ENCODE peak calls at places on chromosomes 16 and 17, in eight cellular contexts. One of them, this sample, is unnamed.
A peak's percentile ranks its signal among the peaks of the same experiment; 100 is the strongest.

GRCh38 chr17:8057691-8058114 is 18.8 kb downstream of the ALOX15B start:
- DNase-seq in NCI-H1930: peak; percentile 87
- DNase-seq in RWPE1: peak; percentile 82
- DNase-seq in substantia nigra: no peak
- DNase-seq in effector memory CD4-positive, alpha-beta T cell: no peak
- DNase-seq in AG04449: no peak
- DNase-seq in RPMI8226: peak; percentile 76
- DNase-seq in T-helper 17 cell: no peak
- DNase-seq in this sample: peak; percentile 80

GRCh38 chr16:85421338-85422123 is 191.6 kb upstream of the GSE1 start:
- DNase-seq in substantia nigra: no peak
- DNase-seq in T-helper 17 cell: peak; percentile 5
- DNase-seq in RPMI8226: no peak
- DNase-seq in effector memory CD4-positive, alpha-beta T cell: no peak
- DNase-seq in RWPE1: no peak
- DNase-seq in AG04449: no peak
- DNase-seq in NCI-H1930: no peak
- DNase-seq in this sample: no peak

GRCh38 chr17:21303441-21304065 is 19.0 kb downstream of the MAP2K3 start:
- DNase-seq in substantia nigra: no peak
- DNase-seq in T-helper 17 cell: no peak
- DNase-seq in NCI-H1930: no peak
- DNase-seq in effector memory CD4-positive, alpha-beta T cell: no peak
- DNase-seq in RPMI8226: peak; percentile 2
- DNase-seq in RWPE1: no peak
- DNase-seq in AG04449: no peak
- DNase-seq in this sample: no peak

GRCh38 chr16:62665269-62665668 is 629.0 kb upstream of the CDH8 start:
- DNase-seq in NCI-H1930: no peak
- DNase-seq in substantia nigra: peak; percentile 31
- DNase-seq in effector memory CD4-positive, alpha-beta T cell: no peak
- DNase-seq in RWPE1: no peak
- DNase-seq in AG04449: no peak
- DNase-seq in T-helper 17 cell: no peak
- DNase-seq in RPMI8226: no peak
- DNase-seq in this sample: no peak

GRCh38 chr16:57297856-57298255 is 13.4 kb upstream of the PLLP start:
- DNase-seq in effector memory CD4-positive, alpha-beta T cell: peak; percentile 31
- DNase-seq in T-helper 17 cell: peak; percentile 55
- DNase-seq in substantia nigra: no peak
- DNase-seq in AG04449: no peak
- DNase-seq in NCI-H1930: no peak
- DNase-seq in RPMI8226: peak; percentile 28
- DNase-seq in RWPE1: no peak
- DNase-seq in this sample: no peak

GRCh38 chr17:76527430-76528111 is 9.9 kb downstream of the CYGB start:
- DNase-seq in RWPE1: no peak
- DNase-seq in RPMI8226: peak; percentile 32
- DNase-seq in effector memory CD4-positive, alpha-beta T cell: peak; percentile 12
- DNase-seq in T-helper 17 cell: no peak
- DNase-seq in NCI-H1930: no peak
- DNase-seq in AG04449: no peak
- DNase-seq in substantia nigra: no peak
- DNase-seq in this sample: no peak

GRCh38 chr17:80367510-80367909 is 47.5 kb upstream of the ENDOV start:
- DNase-seq in AG04449: no peak
- DNase-seq in RPMI8226: no peak
- DNase-seq in NCI-H1930: no peak
- DNase-seq in RWPE1: no peak
- DNase-seq in effector memory CD4-positive, alpha-beta T cell: no peak
- DNase-seq in substantia nigra: no peak
- DNase-seq in T-helper 17 cell: no peak
- DNase-seq in this sample: no peak

GRCh38 chr16:81480856-81481821 is 36.5 kb downstream of the CMIP start:
- DNase-seq in substantia nigra: peak; percentile 32
- DNase-seq in RWPE1: no peak
- DNase-seq in RPMI8226: peak; percentile 83
- DNase-seq in effector memory CD4-positive, alpha-beta T cell: no peak
- DNase-seq in NCI-H1930: no peak
- DNase-seq in AG04449: no peak
- DNase-seq in T-helper 17 cell: no peak
- DNase-seq in this sample: no peak

GRCh38 chr16:1745181-1745899 is 26.0 kb downstream of the NME3 start:
- DNase-seq in T-helper 17 cell: no peak
- DNase-seq in AG04449: peak; percentile 45
- DNase-seq in substantia nigra: no peak
- DNase-seq in NCI-H1930: no peak
- DNase-seq in RWPE1: peak; percentile 69
- DNase-seq in RPMI8226: no peak
- DNase-seq in effector memory CD4-positive, alpha-beta T cell: no peak
- DNase-seq in this sample: no peak

GRCh38 chr17:3729881-3730280 is 6.2 kb downstream of the HASPIN start:
- DNase-seq in AG04449: no peak
- DNase-seq in substantia nigra: no peak
- DNase-seq in effector memory CD4-positive, alpha-beta T cell: no peak
- DNase-seq in RPMI8226: peak; percentile 27
- DNase-seq in NCI-H1930: no peak
- DNase-seq in T-helper 17 cell: no peak
- DNase-seq in RWPE1: no peak
- DNase-seq in this sample: no peak

GRCh38 chr16:75527825-75528299 is 8.0 kb downstream of the CHST5 start:
- DNase-seq in effector memory CD4-positive, alpha-beta T cell: no peak
- DNase-seq in AG04449: no peak
- DNase-seq in substantia nigra: no peak
- DNase-seq in NCI-H1930: no peak
- DNase-seq in RWPE1: no peak
- DNase-seq in RPMI8226: no peak
- DNase-seq in T-helper 17 cell: no peak
- DNase-seq in this sample: no peak

GRCh38 chr17:28728364-28729200 is at the start of gene NEK8:
- DNase-seq in NCI-H1930: peak; percentile 86
- DNase-seq in substantia nigra: peak; percentile 90
- DNase-seq in RPMI8226: peak; percentile 95
- DNase-seq in effector memory CD4-positive, alpha-beta T cell: peak; percentile 96
- DNase-seq in RWPE1: peak; percentile 95
- DNase-seq in AG04449: no peak
- DNase-seq in T-helper 17 cell: peak; percentile 96
- DNase-seq in this sample: peak; percentile 95

GRCh38 chr17:79939755-79940154 is 95.9 kb downstream of the TBC1D16 start:
- DNase-seq in T-helper 17 cell: no peak
- DNase-seq in substantia nigra: no peak
- DNase-seq in RWPE1: no peak
- DNase-seq in effector memory CD4-positive, alpha-beta T cell: no peak
- DNase-seq in NCI-H1930: no peak
- DNase-seq in AG04449: no peak
- DNase-seq in RPMI8226: no peak
- DNase-seq in this sample: no peak

GRCh38 chr17:38958756-38959155 is 8.4 kb downstream of the FBXO47 start:
- DNase-seq in RWPE1: no peak
- DNase-seq in NCI-H1930: no peak
- DNase-seq in substantia nigra: no peak
- DNase-seq in T-helper 17 cell: no peak
- DNase-seq in effector memory CD4-positive, alpha-beta T cell: no peak
- DNase-seq in RPMI8226: no peak
- DNase-seq in AG04449: no peak
- DNase-seq in this sample: no peak

GRCh38 chr16:14300631-14301149 is 229.6 kb downstream of the MRTFB start:
- DNase-seq in substantia nigra: peak; percentile 42
- DNase-seq in RWPE1: peak; percentile 76
- DNase-seq in AG04449: peak; percentile 45
- DNase-seq in RPMI8226: peak; percentile 90
- DNase-seq in effector memory CD4-positive, alpha-beta T cell: no peak
- DNase-seq in T-helper 17 cell: no peak
- DNase-seq in NCI-H1930: peak; percentile 48
- DNase-seq in this sample: peak; percentile 50

GRCh38 chr16:81366316-81366932 is 51.7 kb downstream of the GAN start:
- DNase-seq in substantia nigra: no peak
- DNase-seq in T-helper 17 cell: no peak
- DNase-seq in RPMI8226: peak; percentile 21
- DNase-seq in effector memory CD4-positive, alpha-beta T cell: no peak
- DNase-seq in RWPE1: peak; percentile 28
- DNase-seq in NCI-H1930: no peak
- DNase-seq in AG04449: no peak
- DNase-seq in this sample: peak; percentile 37

GRCh38 chr17:69326302-69327059 is 452 bp downstream of the ABCA5 start:
- DNase-seq in RPMI8226: peak; percentile 6
- DNase-seq in NCI-H1930: no peak
- DNase-seq in substantia nigra: no peak
- DNase-seq in T-helper 17 cell: no peak
- DNase-seq in AG04449: no peak
- DNase-seq in RWPE1: peak; percentile 30
- DNase-seq in effector memory CD4-positive, alpha-beta T cell: no peak
- DNase-seq in this sample: peak; percentile 16

GRCh38 chr17:78365561-78366108 is 5.8 kb upstream of the SOCS3 start:
- DNase-seq in substantia nigra: no peak
- DNase-seq in effector memory CD4-positive, alpha-beta T cell: no peak
- DNase-seq in T-helper 17 cell: no peak
- DNase-seq in NCI-H1930: no peak
- DNase-seq in RPMI8226: no peak
- DNase-seq in AG04449: no peak
- DNase-seq in RWPE1: no peak
- DNase-seq in this sample: no peak

GRCh38 chr17:16922386-16923096 is 49.4 kb downstream of the TNFRSF13B start:
- DNase-seq in effector memory CD4-positive, alpha-beta T cell: no peak
- DNase-seq in RWPE1: no peak
- DNase-seq in NCI-H1930: no peak
- DNase-seq in AG04449: no peak
- DNase-seq in substantia nigra: no peak
- DNase-seq in RPMI8226: no peak
- DNase-seq in T-helper 17 cell: no peak
- DNase-seq in this sample: no peak

GRCh38 chr17:7355053-7355452 is at the start of gene TMEM95:
- DNase-seq in AG04449: no peak
- DNase-seq in substantia nigra: peak; percentile 78
- DNase-seq in T-helper 17 cell: no peak
- DNase-seq in effector memory CD4-positive, alpha-beta T cell: no peak
- DNase-seq in RWPE1: no peak
- DNase-seq in NCI-H1930: no peak
- DNase-seq in RPMI8226: peak; percentile 21
- DNase-seq in this sample: no peak

GRCh38 chr17:7713782-7714181 is 3.8 kb upstream of the DNAH2 start:
- DNase-seq in RWPE1: no peak
- DNase-seq in AG04449: no peak
- DNase-seq in T-helper 17 cell: no peak
- DNase-seq in NCI-H1930: no peak
- DNase-seq in substantia nigra: no peak
- DNase-seq in RPMI8226: no peak
- DNase-seq in effector memory CD4-positive, alpha-beta T cell: no peak
- DNase-seq in this sample: no peak

GRCh38 chr16:56930516-56931252 is 1.3 kb upstream of the HERPUD1 start:
- DNase-seq in RPMI8226: no peak
- DNase-seq in AG04449: no peak
- DNase-seq in effector memory CD4-positive, alpha-beta T cell: no peak
- DNase-seq in RWPE1: no peak
- DNase-seq in NCI-H1930: no peak
- DNase-seq in T-helper 17 cell: no peak
- DNase-seq in substantia nigra: no peak
- DNase-seq in this sample: no peak